ENCODE peak calls at places on chromosomes 11 and 22, in four cellular contexts. K, J, T and X are unnamed samples.

GRCh38 chr11:3609416-3610265 is 32.2 kb downstream of the ART5 start:
- DNase-seq in K (peak; percentile 35), J (no peak), T (peak; percentile 37), X (peak; percentile 72)

GRCh38 chr11:28090052-28090749 is 17.8 kb downstream of the KIF18A start:
- DNase-seq in K (no peak), J (no peak), T (peak; percentile 82), X (no peak)

GRCh38 chr22:26606611-26607010 is 11.2 kb downstream of the CRYBB1 start:
- DNase-seq in K (no peak), J (no peak), T (peak; percentile 84), X (no peak)

GRCh38 chr11:113305440-113306336 is 8.7 kb upstream of the TTC12 start:
- DNase-seq in K (peak; percentile 53), J (peak; percentile 83), T (peak; percentile 51), X (peak; percentile 59)

GRCh38 chr11:116962108-116962507 is 124.7 kb upstream of the APOA1 start:
- DNase-seq in K (no peak), J (no peak), T (peak; percentile 74), X (no peak)

GRCh38 chr11:133951484-133952198 is 5.1 kb downstream of the IGSF9B start:
- DNase-seq in K (no peak), J (no peak), T (peak; percentile 4), X (no peak)

GRCh38 chr11:121553367-121553766 is 100.6 kb upstream of the SORL1-AS1 start:
- DNase-seq in K (no peak), J (no peak), T (no peak), X (no peak)

GRCh38 chr11:3056296-3057068 is 741 bp downstream of the CARS1 start:
- DNase-seq in K (no peak), J (peak; percentile 54), T (no peak), X (no peak)

GRCh38 chr11:12249590-12250260 is 127.6 kb upstream of the PARVA start:
- DNase-seq in K (no peak), J (peak; percentile 90), T (no peak), X (no peak)

GRCh38 chr11:6606471-6607189 is 3.1 kb downstream of the ILK start:
- DNase-seq in K (peak; percentile 65), J (peak; percentile 84), T (peak; percentile 95), X (peak; percentile 92)
- H3K27ac ChIP-seq in K (peak overlapping the region; percentile 78), J (peak overlapping the region; percentile 100), T (peak overlapping the region; percentile 99), X (peak overlapping the region; percentile 98)

GRCh38 chr11:111097191-111097590 is 148.3 kb upstream of the POU2AF2 start:
- DNase-seq in K (peak; percentile 3), J (peak; percentile 44), T (peak; percentile 62), X (no peak)
- H3K4me3 ChIP-seq in K (no peak overlapping the region), J (peak overlapping the region; percentile 24), T (peak overlapping the region; percentile 56), X (peak overlapping the region; percentile 26)

DNA sequence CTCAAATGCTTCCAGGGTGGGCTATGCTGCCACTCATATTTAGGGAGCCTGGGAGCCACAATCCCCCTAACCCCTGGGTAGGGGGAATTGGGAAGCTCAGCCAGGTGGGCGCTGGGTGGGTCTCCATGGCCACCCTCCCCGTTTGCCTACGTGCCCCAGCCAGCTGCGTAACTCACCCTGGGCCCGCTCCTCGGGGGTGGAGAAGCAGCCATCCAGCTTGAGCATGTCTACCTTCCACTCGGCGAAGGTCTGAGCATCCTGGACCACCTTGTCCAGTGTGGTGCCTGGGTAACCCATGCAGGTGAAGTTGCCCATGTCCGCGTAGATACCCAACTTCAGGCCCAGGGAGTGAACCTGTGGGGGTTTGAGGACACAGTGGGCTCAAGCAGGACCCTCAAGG is 3.7 kb downstream of the NAGA start:
- DNase-seq in K (no peak), J (no peak), T (no peak), X (no peak)
- H3K27ac ChIP-seq in K (no peak overlapping the region), J (no peak overlapping the region), T (no peak overlapping the region), X (no peak overlapping the region)

GRCh38 chr11:102046841-102047240 is 396 bp upstream of the CFAP300 start:
- DNase-seq in K (no peak), J (no peak), T (peak; percentile 25), X (no peak)
- H3K4me3 ChIP-seq in K (no peak overlapping the region), J (peak overlapping the region; percentile 61), T (peak overlapping the region; percentile 77), X (peak overlapping the region; percentile 82)

GRCh38 chr11:82698576-82699352 is 34.9 kb downstream of the FAM181B start:
- DNase-seq in K (no peak), J (no peak), T (no peak), X (no peak)
- H3K27ac ChIP-seq in K (no peak overlapping the region), J (no peak overlapping the region), T (no peak overlapping the region), X (no peak overlapping the region)

GRCh38 chr22:50302041-50302541 is 5.4 kb downstream of the PLXNB2 start:
- DNase-seq in K (no peak), J (peak; percentile 58), T (peak; percentile 17), X (no peak)
- H3K4me3 ChIP-seq in K (no peak overlapping the region), J (no peak overlapping the region), T (no peak overlapping the region), X (no peak overlapping the region)

DNA sequence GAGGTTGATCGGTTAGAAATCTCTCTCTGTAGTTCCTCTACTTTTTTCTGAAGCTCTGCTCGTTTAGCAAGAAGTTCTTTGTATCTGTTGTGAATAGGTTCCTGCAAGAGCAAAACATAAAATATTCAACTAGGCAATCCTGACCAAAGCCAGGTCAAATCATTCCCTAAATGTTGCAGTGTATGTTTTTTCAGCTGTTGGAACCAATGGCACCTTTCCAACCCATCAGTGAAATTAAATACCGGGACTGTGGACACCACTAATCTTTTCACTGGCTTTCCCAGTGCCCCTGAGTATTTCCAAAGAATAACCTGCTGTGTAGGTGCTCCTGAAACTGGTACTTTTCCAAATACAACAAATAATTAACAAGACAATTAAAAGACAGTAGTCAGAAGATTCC is 45.1 kb downstream of the CEP57 start:
- DNase-seq in K (no peak), J (no peak), T (peak; percentile 46), X (no peak)
- H3K27ac ChIP-seq in K (no peak overlapping the region), J (no peak overlapping the region), T (peak overlapping the region; percentile 49), X (no peak overlapping the region)

GRCh38 chr11:124174001-124174400 is 9.1 kb upstream of the OR10D3 start:
- DNase-seq in K (peak; percentile 2), J (no peak), T (peak; percentile 64), X (no peak)
- H3K4me3 ChIP-seq in K (no peak overlapping the region), J (no peak overlapping the region), T (no peak overlapping the region), X (no peak overlapping the region)

DNA sequence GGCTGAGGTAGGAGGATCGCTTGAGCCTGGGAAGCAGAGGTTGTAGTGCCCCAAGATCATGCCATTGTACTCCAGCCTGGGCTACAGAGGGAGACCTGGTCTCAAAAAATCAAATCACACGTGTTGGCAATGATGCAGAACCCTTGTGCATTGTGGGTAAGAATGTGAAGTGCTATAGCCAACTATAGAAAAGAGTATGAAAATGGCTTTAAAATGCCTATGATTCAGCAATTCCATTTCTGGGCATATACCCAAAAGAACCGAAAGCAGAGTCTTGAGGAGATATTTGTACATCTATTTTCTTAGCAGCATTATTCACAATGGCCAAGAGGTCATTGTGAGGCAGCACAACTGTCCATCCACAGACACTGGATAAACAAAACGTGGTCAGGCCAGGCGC is 2.6 kb upstream of the FADS3 start:
- DNase-seq in K (no peak), J (no peak), T (peak; percentile 94), X (no peak)
- H3K27ac ChIP-seq in K (no peak overlapping the region), J (peak overlapping the region; percentile 5), T (peak overlapping the region; percentile 69), X (no peak overlapping the region)